ENCODE peak calls at places on chromosome 16, in seven cellular contexts. Q, G, I, F, X, K and U are unnamed samples.

GRCh38 chr16:1613240-1613639 is 1.1 kb downstream of the CRAMP1 start:
- DNase-seq in G (peak; percentile 51), Q (peak; percentile 26), K (no peak), F (no peak), X (no peak), I (no peak), U (no peak)

GRCh38 chr16:85420501-85421337 is 192.4 kb upstream of the GSE1 start:
- DNase-seq in I (peak; percentile 21), F (peak; percentile 47), K (no peak), Q (peak; percentile 29), X (no peak), G (peak; percentile 65), U (no peak)

GRCh38 chr16:87721622-87722565 is 43.9 kb downstream of the KLHDC4 start:
- DNase-seq in G (no peak), K (no peak), I (no peak), X (no peak), Q (no peak), F (no peak), U (no peak)

GRCh38 chr16:57150682-57151330 is 35.0 kb downstream of the PSME3IP1 start:
- DNase-seq in Q (no peak), K (no peak), I (peak; percentile 70), F (no peak), G (no peak), X (no peak), U (peak; percentile 12)

GRCh38 chr16:84062734-84063640 is 20.4 kb upstream of the SLC38A8 start:
- DNase-seq in K (peak; percentile 74), G (peak; percentile 81), X (peak; percentile 48), I (peak; percentile 73), Q (peak; percentile 81), F (peak; percentile 81), U (peak; percentile 80)

GRCh38 chr16:28295213-28295612 is 2.9 kb downstream of the SBK1 start:
- DNase-seq in X (no peak), I (no peak), F (no peak), Q (no peak), K (no peak), G (no peak), U (no peak)

GRCh38 chr16:85492617-85492957 is 120.5 kb upstream of the GSE1 start:
- DNase-seq in I (no peak), G (peak; percentile 36), X (no peak), Q (no peak), F (no peak), K (no peak), U (no peak)

GRCh38 chr16:81717662-81718189 is 61.4 kb upstream of the PLCG2 start:
- DNase-seq in Q (no peak), G (no peak), K (no peak), F (no peak), X (no peak), I (no peak), U (no peak)

GRCh38 chr16:10126686-10127085 is 55.5 kb downstream of the GRIN2A start:
- DNase-seq in I (peak; percentile 97), G (peak; percentile 19), F (no peak), K (no peak), X (no peak), Q (peak; percentile 66), U (peak; percentile 59)

GRCh38 chr16:8370374-8371015 is 219.8 kb downstream of the TMEM114 start:
- DNase-seq in I (peak; percentile 22), K (no peak), X (no peak), F (no peak), G (peak; percentile 23), Q (no peak), U (no peak)

GRCh38 chr16:66741131-66741900 is 10.1 kb downstream of the DYNC1LI2 start:
- DNase-seq in I (peak; percentile 93), F (peak; percentile 88), X (peak; percentile 61), G (peak; percentile 94), Q (peak; percentile 87), K (peak; percentile 95), U (peak; percentile 89)

GRCh38 chr16:87027056-87027616 is 290.1 kb downstream of the C16orf95 start:
- DNase-seq in K (no peak), G (no peak), F (no peak), I (no peak), Q (no peak), X (no peak), U (no peak)

GRCh38 chr16:80938928-80939260 is 67.8 kb downstream of the CMC2 start:
- DNase-seq in Q (no peak), I (no peak), F (no peak), X (no peak), K (no peak), G (no peak), U (no peak)

GRCh38 chr16:28597692-28598261 is 927 bp upstream of the SULT1A2 start:
- DNase-seq in K (no peak), G (no peak), Q (no peak), I (no peak), F (no peak), X (no peak), U (no peak)

GRCh38 chr16:80612461-80613017 is 71.7 kb downstream of the DYNLRB2 start:
- DNase-seq in K (no peak), G (no peak), Q (no peak), I (no peak), X (no peak), F (no peak), U (no peak)

GRCh38 chr16:2827481-2827790 is 2.7 kb upstream of the ZG16B start:
- DNase-seq in I (no peak), K (no peak), F (no peak), Q (no peak), X (no peak), G (no peak), U (no peak)

GRCh38 chr16:85668676-85669424 is 19.9 kb downstream of the GINS2 start:
- DNase-seq in X (no peak), I (no peak), G (no peak), F (no peak), Q (no peak), K (no peak), U (no peak)

GRCh38 chr16:64841071-64841470 is 280.8 kb downstream of the CDH11 start:
- DNase-seq in X (no peak), G (no peak), Q (peak; percentile 13), F (no peak), I (no peak), K (no peak), U (peak; percentile 24)

GRCh38 chr16:11418506-11418905 is 73.2 kb downstream of the RMI2 start:
- DNase-seq in G (no peak), X (no peak), I (peak; percentile 51), F (no peak), K (no peak), Q (no peak), U (no peak)

GRCh38 chr16:29790183-29790948 is at the start of gene KIF22:
- DNase-seq in K (peak; percentile 98), X (peak; percentile 98), Q (peak; percentile 98), F (peak; percentile 99), G (peak; percentile 100), I (peak; percentile 98), U (peak; percentile 98)

GRCh38 chr16:29789775-29790182 is 772 bp upstream of the KIF22 start:
- DNase-seq in Q (no peak), X (no peak), I (no peak), F (no peak), K (no peak), G (no peak), U (no peak)

GRCh38 chr16:29784157-29784556 is 6.1 kb downstream of the ZG16 start:
- DNase-seq in X (no peak), F (no peak), Q (no peak), I (no peak), G (no peak), K (no peak), U (no peak)

GRCh38 chr16:29779474-29779873 is 1.4 kb downstream of the ZG16 start:
- DNase-seq in F (no peak), I (no peak), G (no peak), Q (no peak), K (no peak), X (no peak), U (no peak)

GRCh38 chr16:29784901-29785500 is 5.5 kb upstream of the KIF22 start:
- DNase-seq in F (peak; percentile 79), Q (peak; percentile 77), G (peak; percentile 86), X (no peak), K (peak; percentile 44), I (peak; percentile 58), U (peak; percentile 45)
- H3K4me3 ChIP-seq in F (peak overlapping the region; percentile 53), Q (peak overlapping the region; percentile 77), G (peak overlapping the region; percentile 70), X (peak overlapping the region; percentile 31), K (peak overlapping the region; percentile 32), I (peak overlapping the region; percentile 25), U (peak overlapping the region; percentile 43)

GRCh38 chr16:4192206-4192605 is 49.7 kb downstream of the SRL start:
- DNase-seq in I (no peak), K (no peak), G (no peak), X (no peak), F (no peak), Q (no peak), U (no peak)
- H3K27ac ChIP-seq in I (no peak overlapping the region), K (no peak overlapping the region), G (no peak overlapping the region), X (no peak overlapping the region), F (no peak overlapping the region), Q (no peak overlapping the region), U (no peak overlapping the region)

GRCh38 chr16:21628196-21628726 is 24.1 kb downstream of the IGSF6 start:
- DNase-seq in X (no peak), Q (no peak), G (no peak), F (no peak), K (no peak), I (no peak), U (no peak)

GRCh38 chr16:21622545-21622944 is 23.2 kb downstream of the METTL9 start:
- DNase-seq in I (no peak), X (no peak), G (no peak), Q (no peak), K (no peak), F (no peak), U (no peak)

GRCh38 chr16:21625026-21625425 is 25.6 kb downstream of the METTL9 start:
- DNase-seq in X (no peak), F (no peak), K (no peak), G (no peak), I (no peak), Q (no peak), U (no peak)

GRCh38 chr16:21628772-21629171 is 23.6 kb downstream of the IGSF6 start:
- DNase-seq in I (peak; percentile 52), K (no peak), F (no peak), X (no peak), G (peak; percentile 91), Q (no peak), U (peak; percentile 69)

DNA sequence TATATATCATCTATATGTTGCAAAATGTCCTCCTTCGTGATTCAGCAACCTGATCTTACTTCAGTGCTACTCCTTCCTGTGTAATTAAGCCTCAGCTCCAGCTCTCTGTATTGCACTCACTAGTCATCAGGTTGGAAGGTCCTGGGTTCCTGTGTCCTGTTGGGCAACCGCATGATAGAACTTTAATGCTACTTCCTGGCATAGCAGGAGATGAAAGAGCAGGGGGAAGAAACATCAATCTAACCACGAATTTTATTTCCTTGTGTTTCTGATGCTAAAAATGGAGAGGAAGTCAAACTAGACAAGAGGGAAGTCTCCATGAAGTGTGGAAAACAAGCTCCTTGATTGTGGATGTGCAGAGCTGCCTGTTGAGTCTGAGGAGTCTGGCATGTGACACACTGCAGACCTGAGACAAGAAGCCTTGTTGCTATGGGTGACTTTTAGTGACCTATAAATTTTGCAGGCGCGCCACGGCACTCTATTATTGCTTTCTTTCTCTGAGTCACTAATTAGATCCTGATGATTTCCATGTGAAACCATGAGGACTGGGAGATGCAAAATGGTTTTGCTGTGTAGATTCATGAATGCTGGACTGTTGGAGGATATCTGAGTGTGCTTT is 25.6 kb downstream of the IGSF6 start:
- DNase-seq in F (no peak), I (peak; percentile 83), G (peak; percentile 98), Q (peak; percentile 95), X (peak; percentile 42), K (no peak), U (peak; percentile 84)
- H3K4me3 ChIP-seq in F (no peak overlapping the region), I (peak overlapping the region; percentile 13), G (peak overlapping the region; percentile 62), Q (peak overlapping the region; percentile 54), X (no peak overlapping the region), K (no peak overlapping the region), U (no peak overlapping the region)

GRCh38 chr16:69286941-69287713 is 24.0 kb upstream of the VPS4A start:
- DNase-seq in K (no peak), G (peak; percentile 79), Q (peak; percentile 87), F (peak; percentile 62), I (peak; percentile 52), X (peak; percentile 34), U (peak; percentile 63)
- H3K27ac ChIP-seq in K (no peak overlapping the region), G (peak overlapping the region; percentile 67), Q (no peak overlapping the region), F (peak overlapping the region; percentile 32), I (peak overlapping the region; percentile 26), X (no peak overlapping the region), U (peak overlapping the region; percentile 54)